ENCODE peak calls at places on chromosomes 3 and 15, in six cellular contexts. One of them, this sample, is unnamed.

GRCh38 chr3:193046369-193046768 is 128.7 kb upstream of the MB21D2 start:
- DNase-seq in GOT3: no peak
- DNase-seq in psoas muscle: no peak
- DNase-seq in T-helper 9 cell: no peak
- DNase-seq in RWPE1: no peak
- DNase-seq in B cell: no peak
- DNase-seq in this sample: no peak

GRCh38 chr15:56052389-56053045 is 59.1 kb upstream of the NEDD4 start:
- DNase-seq in psoas muscle: no peak
- DNase-seq in RWPE1: peak
- DNase-seq in GOT3: no peak
- DNase-seq in B cell: peak
- DNase-seq in T-helper 9 cell: no peak
- DNase-seq in this sample: no peak

GRCh38 chr3:126125341-126125740 is 41.4 kb upstream of the SLC41A3 start:
- DNase-seq in T-helper 9 cell: no peak
- DNase-seq in psoas muscle: no peak
- DNase-seq in B cell: no peak
- DNase-seq in RWPE1: no peak
- DNase-seq in GOT3: no peak
- DNase-seq in this sample: peak

GRCh38 chr3:183515968-183516851 is 39.3 kb downstream of the KLHL6 start:
- DNase-seq in T-helper 9 cell: peak
- DNase-seq in psoas muscle: no peak
- DNase-seq in B cell: peak
- DNase-seq in RWPE1: no peak
- DNase-seq in GOT3: no peak
- DNase-seq in this sample: no peak

GRCh38 chr15:29333261-29333660 is 63.6 kb upstream of the NSMCE3 start:
- DNase-seq in B cell: no peak
- DNase-seq in GOT3: no peak
- DNase-seq in psoas muscle: no peak
- DNase-seq in T-helper 9 cell: no peak
- DNase-seq in RWPE1: no peak
- DNase-seq in this sample: no peak

GRCh38 chr3:115388166-115388565 is 235.1 kb upstream of the GAP43 start:
- DNase-seq in T-helper 9 cell: no peak
- DNase-seq in RWPE1: no peak
- DNase-seq in B cell: no peak
- DNase-seq in GOT3: no peak
- DNase-seq in psoas muscle: no peak
- DNase-seq in this sample: no peak

GRCh38 chr3:138059261-138059660 is 49.3 kb downstream of the CLDN18 start:
- DNase-seq in RWPE1: no peak
- DNase-seq in T-helper 9 cell: no peak
- DNase-seq in B cell: no peak
- DNase-seq in psoas muscle: no peak
- DNase-seq in GOT3: no peak
- DNase-seq in this sample: peak

GRCh38 chr3:156685752-156686151 is 11.4 kb downstream of the TIPARP start:
- DNase-seq in B cell: no peak
- DNase-seq in RWPE1: no peak
- DNase-seq in GOT3: no peak
- DNase-seq in T-helper 9 cell: no peak
- DNase-seq in psoas muscle: no peak
- DNase-seq in this sample: no peak

GRCh38 chr15:48630245-48630644 is 15.3 kb downstream of the FBN1 start:
- DNase-seq in T-helper 9 cell: no peak
- DNase-seq in psoas muscle: no peak
- DNase-seq in GOT3: no peak
- DNase-seq in RWPE1: no peak
- DNase-seq in B cell: no peak
- DNase-seq in this sample: no peak

GRCh38 chr3:174439621-174440349 is 419.3 kb upstream of the NAALADL2 start:
- DNase-seq in T-helper 9 cell: no peak
- DNase-seq in B cell: no peak
- DNase-seq in psoas muscle: no peak
- DNase-seq in GOT3: peak
- DNase-seq in RWPE1: peak
- DNase-seq in this sample: no peak

GRCh38 chr3:15241341-15241740 is 35.3 kb downstream of the CAPN7 start:
- DNase-seq in RWPE1: peak
- DNase-seq in GOT3: no peak
- DNase-seq in B cell: peak
- DNase-seq in T-helper 9 cell: peak
- DNase-seq in psoas muscle: peak
- DNase-seq in this sample: no peak

GRCh38 chr3:194707176-194707575 is 21.5 kb downstream of the FAM43A start:
- DNase-seq in T-helper 9 cell: no peak
- DNase-seq in GOT3: no peak
- DNase-seq in psoas muscle: no peak
- DNase-seq in RWPE1: no peak
- DNase-seq in B cell: no peak
- DNase-seq in this sample: no peak

GRCh38 chr15:86644319-86644718 is 564.6 kb downstream of the AGBL1 start:
- DNase-seq in T-helper 9 cell: no peak
- DNase-seq in psoas muscle: no peak
- DNase-seq in GOT3: no peak
- DNase-seq in RWPE1: no peak
- DNase-seq in B cell: no peak
- DNase-seq in this sample: no peak

GRCh38 chr3:55525436-55525835 is 38.3 kb upstream of the WNT5A start:
- DNase-seq in RWPE1: no peak
- DNase-seq in B cell: no peak
- DNase-seq in GOT3: no peak
- DNase-seq in T-helper 9 cell: no peak
- DNase-seq in psoas muscle: no peak
- DNase-seq in this sample: no peak

GRCh38 chr15:73930371-73930770 is 4.1 kb downstream of the LOXL1 start:
- DNase-seq in RWPE1: no peak
- DNase-seq in psoas muscle: peak
- DNase-seq in GOT3: no peak
- DNase-seq in B cell: no peak
- DNase-seq in T-helper 9 cell: no peak
- DNase-seq in this sample: no peak

GRCh38 chr3:154324919-154325318 is 632 bp upstream of the DHX36 start:
- DNase-seq in B cell: no peak
- DNase-seq in psoas muscle: no peak
- DNase-seq in RWPE1: no peak
- DNase-seq in GOT3: no peak
- DNase-seq in T-helper 9 cell: no peak
- DNase-seq in this sample: no peak

GRCh38 chr3:42906085-42906904 is at the start of gene ZNF662:
- DNase-seq in RWPE1: peak
- DNase-seq in T-helper 9 cell: no peak
- DNase-seq in B cell: peak
- DNase-seq in psoas muscle: peak
- DNase-seq in GOT3: no peak
- DNase-seq in this sample: peak